ENCODE peak calls at places on chromosome 9, in five cellular contexts. X, J, G, H and B are unnamed samples.

GRCh38 chr9:90921104-90921503 is 119.5 kb downstream of the SYK start:
- DNase-seq in X (peak), J (no peak), G (no peak), H (no peak), B (no peak)

GRCh38 chr9:75147638-75148037 is 59.3 kb downstream of the OSTF1 start:
- DNase-seq in X (no peak), J (no peak), G (no peak), H (no peak), B (no peak)

GRCh38 chr9:128523199-128523925 is 18.8 kb downstream of the GLE1 start:
- DNase-seq in X (no peak), J (peak), G (no peak), H (no peak), B (no peak)

GRCh38 chr9:115985657-115986056 is 167.9 kb upstream of the PAPPA start:
- DNase-seq in X (no peak), J (no peak), G (no peak), H (no peak), B (no peak)

GRCh38 chr9:102499468-102499867 is 495.7 kb upstream of the CYLC2 start:
- DNase-seq in X (no peak), J (no peak), G (no peak), H (no peak), B (no peak)

GRCh38 chr9:20205821-20206220 is 416.5 kb downstream of the MLLT3 start:
- DNase-seq in X (no peak), J (no peak), G (no peak), H (no peak), B (no peak)

GRCh38 chr9:73137286-73137899 is 14.3 kb upstream of the ANXA1 start:
- DNase-seq in X (peak), J (no peak), G (peak), H (no peak), B (no peak)

GRCh38 chr9:92715488-92716231 is 45.7 kb upstream of the IPPK start:
- DNase-seq in X (no peak), J (no peak), G (no peak), H (no peak), B (peak)

GRCh38 chr9:123697686-123698085 is 232.2 kb downstream of the DENND1A start:
- DNase-seq in X (no peak), J (no peak), G (no peak), H (no peak), B (no peak)

GRCh38 chr9:129166962-129167557 is 11.0 kb downstream of the IER5L start:
- DNase-seq in X (peak), J (no peak), G (peak), H (no peak), B (no peak)

GRCh38 chr9:87596862-87597261 is 99.2 kb downstream of the DAPK1 start:
- DNase-seq in X (no peak), J (no peak), G (no peak), H (no peak), B (no peak)

GRCh38 chr9:111272571-111272970 is 57.5 kb downstream of the OR2K2 start:
- DNase-seq in X (no peak), J (no peak), G (no peak), H (no peak), B (no peak)

GRCh38 chr9:125649315-125649714 is 57.7 kb downstream of the MAPKAP1 start:
- DNase-seq in X (no peak), J (peak), G (peak), H (no peak), B (no peak)

GRCh38 chr9:4984171-4984570 is 901 bp upstream of the JAK2 start:
- DNase-seq in X (no peak), J (peak), G (peak), H (no peak), B (peak)

GRCh38 chr9:125959980-125960619 is 212.9 kb downstream of the PBX3 start:
- DNase-seq in X (no peak), J (no peak), G (no peak), H (no peak), B (no peak)

GRCh38 chr9:84339951-84340350 is 607 bp downstream of the SLC28A3 start:
- DNase-seq in X (no peak), J (no peak), G (no peak), H (no peak), B (no peak)

GRCh38 chr9:94082956-94083355 is 1.3 kb upstream of the PTPDC1 start:
- DNase-seq in X (no peak), J (no peak), G (no peak), H (no peak), B (no peak)

GRCh38 chr9:99105152-99106043 is 485 bp downstream of the TGFBR1 start:
- DNase-seq in X (peak), J (no peak), G (peak), H (no peak), B (peak)

GRCh38 chr9:103707181-103707580 is 386.9 kb upstream of the SMC2 start:
- DNase-seq in X (no peak), J (no peak), G (no peak), H (no peak), B (no peak)

GRCh38 chr9:127185931-127186781 is 63.7 kb upstream of the ANGPTL2 start:
- DNase-seq in X (no peak), J (no peak), G (no peak), H (no peak), B (peak)

GRCh38 chr9:17905356-17906203 is 326.7 kb downstream of the SH3GL2 start:
- DNase-seq in X (no peak), J (no peak), G (no peak), H (no peak), B (no peak)

GRCh38 chr9:112629890-112630485 is 87.9 kb downstream of the INIP start:
- DNase-seq in X (no peak), J (no peak), G (no peak), H (no peak), B (no peak)

GRCh38 chr9:92564982-92565381 is 29.2 kb upstream of the ECM2 start:
- DNase-seq in X (no peak), J (no peak), G (no peak), H (no peak), B (no peak)

GRCh38 chr9:91089405-91090131 is 272.1 kb downstream of the AUH start:
- DNase-seq in X (no peak), J (no peak), G (peak), H (no peak), B (peak)

GRCh38 chr9:128178806-128179431 is 12.5 kb downstream of the CIZ1 start:
- DNase-seq in X (no peak), J (no peak), G (no peak), H (no peak), B (no peak)

GRCh38 chr9:133238272-133238850 is 29.3 kb upstream of the OBP2B start:
- DNase-seq in X (no peak), J (peak), G (no peak), H (peak), B (no peak)

GRCh38 chr9:116112236-116112635 is 41.4 kb upstream of the PAPPA start:
- DNase-seq in X (no peak), J (no peak), G (no peak), H (no peak), B (no peak)

GRCh38 chr9:115117999-115118470 is at the start of gene TNC:
- DNase-seq in X (no peak), J (no peak), G (peak), H (no peak), B (no peak)